ENCODE peak calls at places on chromosomes 13 and 19, in four cellular contexts. One of them, this sample, is unnamed.
A peak's percentile ranks its signal among the peaks of the same experiment; 100 is the strongest.

GRCh38 chr13:100645382-100645781 is 29.2 kb downstream of the TMTC4 start:
- DNase-seq in GM12878: no peak
- DNase-seq in HepG2: no peak
- DNase-seq in K562: no peak
- DNase-seq in this sample: no peak

GRCh38 chr19:405138-405965 is 3.6 kb downstream of the C2CD4C start:
- DNase-seq in GM12878: no peak
- DNase-seq in HepG2: no peak
- DNase-seq in K562: no peak
- DNase-seq in this sample: no peak

GRCh38 chr13:43300817-43301216 is 277.4 kb downstream of the DNAJC15 start:
- DNase-seq in GM12878: no peak
- DNase-seq in HepG2: no peak
- DNase-seq in K562: no peak
- DNase-seq in this sample: no peak

GRCh38 chr19:7366701-7367420 is 18.1 kb downstream of the ARHGEF18 start:
- DNase-seq in GM12878: no peak
- DNase-seq in HepG2: peak; percentile 16
- DNase-seq in K562: peak; percentile 53
- DNase-seq in this sample: no peak

GRCh38 chr13:65555973-65556372 is 1674.2 kb downstream of the PCDH9 start:
- DNase-seq in GM12878: no peak
- DNase-seq in HepG2: no peak
- DNase-seq in K562: no peak
- DNase-seq in this sample: no peak

GRCh38 chr19:38719761-38720558 is 24.3 kb downstream of the CAPN12 start:
- DNase-seq in GM12878: no peak
- DNase-seq in HepG2: no peak
- DNase-seq in K562: no peak
- DNase-seq in this sample: no peak

GRCh38 chr19:15161028-15161984 is 39.5 kb downstream of the NOTCH3 start:
- DNase-seq in GM12878: no peak
- DNase-seq in HepG2: peak; percentile 61
- DNase-seq in K562: peak; percentile 55
- DNase-seq in this sample: no peak

GRCh38 chr19:13610042-13610691 is 103.9 kb upstream of the CACNA1A start:
- DNase-seq in GM12878: no peak
- DNase-seq in HepG2: no peak
- DNase-seq in K562: no peak
- DNase-seq in this sample: no peak

GRCh38 chr13:89763011-89763410 is 1584.5 kb upstream of the MIR17HG start:
- DNase-seq in GM12878: no peak
- DNase-seq in HepG2: no peak
- DNase-seq in K562: no peak
- DNase-seq in this sample: no peak

GRCh38 chr13:27339299-27339698 is 68.7 kb downstream of the RASL11A start:
- DNase-seq in GM12878: no peak
- DNase-seq in HepG2: peak; percentile 60
- DNase-seq in K562: peak; percentile 42
- DNase-seq in this sample: no peak

GRCh38 chr13:19961924-19962323 is 3.4 kb downstream of the ZMYM2 start:
- DNase-seq in GM12878: no peak
- DNase-seq in HepG2: no peak
- DNase-seq in K562: no peak
- DNase-seq in this sample: no peak

GRCh38 chr13:76845865-76846264 is 40.3 kb downstream of the KCTD12 start:
- DNase-seq in GM12878: no peak
- DNase-seq in HepG2: no peak
- DNase-seq in K562: no peak
- DNase-seq in this sample: no peak

GRCh38 chr13:97574926-97575325 is 141.0 kb downstream of the RAP2A start:
- DNase-seq in GM12878: no peak
- DNase-seq in HepG2: peak; percentile 38
- DNase-seq in K562: no peak
- DNase-seq in this sample: peak; percentile 34

GRCh38 chr19:58182577-58182988 is 278 bp upstream of the ZNF274 start:
- DNase-seq in GM12878: no peak
- DNase-seq in HepG2: no peak
- DNase-seq in K562: peak; percentile 98
- DNase-seq in this sample: no peak

GRCh38 chr19:44794610-44795009 is 14.3 kb upstream of the BCAM start:
- DNase-seq in GM12878: no peak
- DNase-seq in HepG2: no peak
- DNase-seq in K562: no peak
- DNase-seq in this sample: no peak

GRCh38 chr13:42990147-42990990 is 1.7 kb downstream of the EPSTI1 start:
- DNase-seq in GM12878: no peak
- DNase-seq in HepG2: no peak
- DNase-seq in K562: no peak
- DNase-seq in this sample: no peak

GRCh38 chr13:22110368-22110767 is 439.5 kb downstream of the FGF9 start:
- DNase-seq in GM12878: no peak
- DNase-seq in HepG2: no peak
- DNase-seq in K562: no peak
- DNase-seq in this sample: no peak

GRCh38 chr19:888615-889385 is 4.2 kb downstream of the MED16 start:
- DNase-seq in GM12878: no peak
- DNase-seq in HepG2: no peak
- DNase-seq in K562: peak; percentile 66
- DNase-seq in this sample: no peak

GRCh38 chr19:13884726-13885591 is 8.0 kb downstream of the NANOS3 start:
- DNase-seq in GM12878: no peak
- DNase-seq in HepG2: no peak
- DNase-seq in K562: no peak
- DNase-seq in this sample: no peak

GRCh38 chr13:50334944-50335343 is 319.7 kb downstream of the KCNRG start:
- DNase-seq in GM12878: no peak
- DNase-seq in HepG2: peak; percentile 50
- DNase-seq in K562: peak; percentile 23
- DNase-seq in this sample: no peak

GRCh38 chr13:70874646-70875045 is 766.4 kb upstream of the KLHL1 start:
- DNase-seq in GM12878: no peak
- DNase-seq in HepG2: no peak
- DNase-seq in K562: no peak
- DNase-seq in this sample: no peak

GRCh38 chr19:11674067-11674492 is 64.7 kb downstream of the ZNF823 start:
- DNase-seq in GM12878: no peak
- DNase-seq in HepG2: no peak
- DNase-seq in K562: no peak
- DNase-seq in this sample: peak; percentile 78

GRCh38 chr19:41195675-41196497 is 2.9 kb downstream of the CYP2S1 start:
- DNase-seq in GM12878: no peak
- DNase-seq in HepG2: no peak
- DNase-seq in K562: no peak
- DNase-seq in this sample: no peak

GRCh38 chr19:45496349-45496953 is 396 bp downstream of the RTN2 start:
- DNase-seq in GM12878: no peak
- DNase-seq in HepG2: no peak
- DNase-seq in K562: peak; percentile 67
- DNase-seq in this sample: no peak

GRCh38 chr19:23531231-23531790 is 136.0 kb upstream of the ZNF91 start:
- DNase-seq in GM12878: no peak
- DNase-seq in HepG2: no peak
- DNase-seq in K562: no peak
- DNase-seq in this sample: no peak

GRCh38 chr19:49555600-49556411 is 24.6 kb downstream of the NOSIP start:
- DNase-seq in GM12878: no peak
- DNase-seq in HepG2: no peak
- DNase-seq in K562: peak; percentile 96
- DNase-seq in this sample: peak; percentile 88

GRCh38 chr19:49690073-49690655 is 752 bp upstream of the CPT1C start:
- DNase-seq in GM12878: no peak
- DNase-seq in HepG2: no peak
- DNase-seq in K562: no peak
- DNase-seq in this sample: no peak

GRCh38 chr13:81393686-81394085 is 1052.8 kb upstream of the SPRY2 start:
- DNase-seq in GM12878: no peak
- DNase-seq in HepG2: no peak
- DNase-seq in K562: no peak
- DNase-seq in this sample: no peak

GRCh38 chr13:104592545-104593250 is 1526.5 kb upstream of the SLC10A2 start:
- DNase-seq in GM12878: no peak
- DNase-seq in HepG2: no peak
- DNase-seq in K562: no peak
- DNase-seq in this sample: no peak

GRCh38 chr13:30615851-30616311 is 1.8 kb upstream of the USPL1 start:
- DNase-seq in GM12878: no peak
- DNase-seq in HepG2: peak; percentile 8
- DNase-seq in K562: peak; percentile 12
- DNase-seq in this sample: no peak

GRCh38 chr13:97276862-97277269 is 54.7 kb downstream of the MBNL2 start:
- DNase-seq in GM12878: no peak
- DNase-seq in HepG2: no peak
- DNase-seq in K562: no peak
- DNase-seq in this sample: no peak

GRCh38 chr13:106867249-106867648 is 299.3 kb upstream of the ARGLU1 start:
- DNase-seq in GM12878: no peak
- DNase-seq in HepG2: no peak
- DNase-seq in K562: no peak
- DNase-seq in this sample: no peak

GRCh38 chr13:81487151-81487550 is 1146.2 kb upstream of the SPRY2 start:
- DNase-seq in GM12878: no peak
- DNase-seq in HepG2: peak; percentile 24
- DNase-seq in K562: no peak
- DNase-seq in this sample: peak; percentile 51

GRCh38 chr13:27362064-27362751 is 62.2 kb upstream of the GTF3A start:
- DNase-seq in GM12878: no peak
- DNase-seq in HepG2: peak; percentile 68
- DNase-seq in K562: peak; percentile 82
- DNase-seq in this sample: peak; percentile 95

GRCh38 chr13:90238433-90238832 is 1109.1 kb upstream of the MIR17HG start:
- DNase-seq in GM12878: no peak
- DNase-seq in HepG2: no peak
- DNase-seq in K562: no peak
- DNase-seq in this sample: no peak

GRCh38 chr13:39875111-39875510 is 219.6 kb downstream of the COG6 start:
- DNase-seq in GM12878: no peak
- DNase-seq in HepG2: no peak
- DNase-seq in K562: no peak
- DNase-seq in this sample: no peak

GRCh38 chr13:67554296-67554695 is 324.2 kb upstream of the PCDH9 start:
- DNase-seq in GM12878: no peak
- DNase-seq in HepG2: no peak
- DNase-seq in K562: no peak
- DNase-seq in this sample: no peak

GRCh38 chr19:33458807-33459206 is 62.8 kb downstream of the PEPD start:
- DNase-seq in GM12878: no peak
- DNase-seq in HepG2: no peak
- DNase-seq in K562: no peak
- DNase-seq in this sample: no peak

GRCh38 chr19:33460221-33460908 is 61.2 kb downstream of the PEPD start:
- DNase-seq in GM12878: no peak
- DNase-seq in HepG2: no peak
- DNase-seq in K562: no peak
- DNase-seq in this sample: no peak

GRCh38 chr19:33459220-33459619 is 62.4 kb downstream of the PEPD start:
- DNase-seq in GM12878: no peak
- DNase-seq in HepG2: no peak
- DNase-seq in K562: no peak
- DNase-seq in this sample: no peak

GRCh38 chr19:33458171-33458633 is 63.4 kb downstream of the PEPD start:
- DNase-seq in GM12878: no peak
- DNase-seq in HepG2: no peak
- DNase-seq in K562: no peak
- DNase-seq in this sample: no peak

GRCh38 chr19:33459691-33460090 is 61.9 kb downstream of the PEPD start:
- DNase-seq in GM12878: no peak
- DNase-seq in HepG2: no peak
- DNase-seq in K562: no peak
- DNase-seq in this sample: no peak
- TF ChIP-seq RFX5 in GM12878: no peak
- TF ChIP-seq RFX5 in HepG2: no peak
- TF ChIP-seq RFX5 in K562: no peak
- TF ChIP-seq RFX5 in this sample: no peak

DNA sequence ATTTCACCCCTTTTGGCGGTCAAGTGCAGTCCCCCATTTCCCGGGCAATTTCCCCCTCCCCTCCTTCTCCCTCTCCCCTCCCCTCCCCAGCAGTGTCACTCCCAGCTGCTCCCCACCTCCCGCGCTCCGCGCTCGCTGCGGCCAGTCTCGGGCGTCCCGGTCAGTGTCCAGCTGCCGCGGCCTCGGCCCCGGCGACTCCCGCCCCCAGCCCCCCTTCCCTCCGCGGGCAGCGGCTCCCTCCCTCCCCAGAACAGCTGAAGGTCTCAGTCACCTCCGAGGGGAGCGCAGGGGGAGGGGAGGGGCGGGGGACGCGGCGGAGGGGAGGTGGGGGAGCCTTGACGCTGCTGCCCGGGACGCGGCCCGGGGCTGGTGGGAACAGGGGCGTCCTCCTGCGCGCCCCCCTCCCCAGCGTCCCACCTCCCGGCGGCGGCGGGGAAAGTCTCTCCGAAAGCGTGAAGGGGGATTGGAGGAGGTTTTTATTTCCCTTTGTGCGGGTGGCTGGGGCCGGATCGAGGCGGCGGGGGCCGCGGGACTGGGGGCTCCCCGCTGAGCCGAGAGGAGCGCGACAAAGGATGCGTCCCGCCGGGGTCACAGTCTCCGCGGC is at the start of gene SHD:
- DNase-seq in GM12878: no peak
- DNase-seq in HepG2: no peak
- DNase-seq in K562: peak; percentile 65
- DNase-seq in this sample: no peak
- H3K9ac ChIP-seq in GM12878: no peak within 1 kb of the TSS
- H3K9ac ChIP-seq in HepG2: no peak within 1 kb of the TSS
- H3K9ac ChIP-seq in K562: no peak within 1 kb of the TSS
- H3K9ac ChIP-seq in this sample: no peak within 1 kb of the TSS

DNA sequence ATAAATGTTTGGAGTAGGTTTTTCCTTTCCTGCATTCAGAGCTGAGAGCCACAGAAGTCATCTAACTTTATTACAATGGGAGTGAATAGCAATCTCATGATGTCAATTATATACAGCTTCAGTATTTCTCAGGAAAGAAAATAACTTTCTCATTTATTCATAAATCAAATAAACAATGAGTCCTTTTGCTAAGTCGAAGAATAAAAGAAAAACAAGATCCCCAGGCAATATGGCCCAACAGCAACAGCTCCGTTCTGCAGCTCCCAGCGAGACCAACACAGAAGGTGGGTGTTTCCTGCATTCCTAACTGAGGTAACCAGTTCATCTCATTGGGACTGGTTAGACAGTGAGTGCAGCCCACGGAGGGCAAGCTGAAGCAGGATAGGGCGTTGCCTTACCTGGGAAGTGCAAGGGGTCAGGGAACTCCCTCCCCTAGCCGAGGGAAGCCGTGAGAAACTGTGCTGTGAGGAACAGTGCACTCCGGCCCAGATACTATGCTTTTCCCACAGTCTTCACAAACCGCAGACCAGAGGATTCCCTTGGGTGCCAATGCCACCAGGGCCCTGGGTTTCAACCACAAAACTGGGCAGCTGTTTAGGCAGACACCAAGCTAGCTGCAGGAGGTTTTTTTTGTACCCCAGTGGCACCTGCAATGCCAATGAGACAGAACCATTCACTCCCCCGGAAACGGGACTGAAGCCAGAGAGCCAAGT is 128.2 kb downstream of the SLITRK1 start:
- DNase-seq in GM12878: no peak
- DNase-seq in HepG2: no peak
- DNase-seq in K562: no peak
- DNase-seq in this sample: no peak
- TF ChIP-seq HDAC6 in GM12878: no peak
- TF ChIP-seq HDAC6 in HepG2: no peak
- TF ChIP-seq HDAC6 in K562: no peak
- TF ChIP-seq HDAC6 in this sample: no peak

GRCh38 chr13:79258489-79258888 is 147.6 kb downstream of the RBM26 start:
- DNase-seq in GM12878: no peak
- DNase-seq in HepG2: no peak
- DNase-seq in K562: no peak
- DNase-seq in this sample: no peak
- TF ChIP-seq RFX5 in GM12878: no peak
- TF ChIP-seq RFX5 in HepG2: no peak
- TF ChIP-seq RFX5 in K562: no peak
- TF ChIP-seq RFX5 in this sample: no peak

This sample was measured in H1.